ENCODE peak calls at places on chromosomes 13 and 19, in ten cellular contexts. H is A549, Y is tibial nerve, K is left lung, N is lower leg skin, L is neural progenitor cell, M is SK-N-SH, Z is fibroblast of lung, Q is prostate gland, I is choroid plexus epithelial cell. C is an unnamed sample.

GRCh38 chr13:104571161-104571889 is 1505.1 kb upstream of the SLC10A2 start:
- DNase-seq in H (peak), Y (peak), K (no peak), N (peak), L (peak), M (peak), Z (peak), Q (peak), I (peak), C (no peak)

GRCh38 chr13:36815069-36815468 is 4.0 kb upstream of the RFXAP start:
- DNase-seq in H (peak), Y (no peak), K (no peak), N (no peak), L (no peak), M (peak), Z (peak), Q (no peak), I (no peak), C (no peak)

GRCh38 chr13:66341038-66341437 is 889.1 kb downstream of the PCDH9 start:
- DNase-seq in H (no peak), Y (no peak), K (no peak), N (no peak), L (no peak), M (no peak), Z (no peak), Q (no peak), I (no peak), C (no peak)

GRCh38 chr13:27839809-27840467 is 47.7 kb downstream of the GSX1 start:
- DNase-seq in H (peak), Y (no peak), K (no peak), N (no peak), L (no peak), M (no peak), Z (no peak), Q (no peak), I (peak), C (no peak)

GRCh38 chr13:49098771-49099512 is 121.2 kb upstream of the MLNR start:
- DNase-seq in H (peak), Y (no peak), K (no peak), N (no peak), L (peak), M (peak), Z (peak), Q (no peak), I (peak), C (no peak)

GRCh38 chr13:24254151-24254810 is 55.1 kb upstream of the C1QTNF9 start:
- DNase-seq in H (no peak), Y (no peak), K (no peak), N (no peak), L (no peak), M (no peak), Z (peak), Q (no peak), I (peak), C (no peak)

GRCh38 chr13:33218020-33218419 is 67.5 kb downstream of the STARD13 start:
- DNase-seq in H (peak), Y (no peak), K (no peak), N (no peak), L (no peak), M (no peak), Z (no peak), Q (no peak), I (peak), C (no peak)

GRCh38 chr13:91195789-91196188 is 151.7 kb upstream of the MIR17HG start:
- DNase-seq in H (no peak), Y (no peak), K (no peak), N (no peak), L (no peak), M (no peak), Z (no peak), Q (no peak), I (no peak), C (no peak)

GRCh38 chr13:92900455-92900854 is 326.2 kb upstream of the GPC6 start:
- DNase-seq in H (no peak), Y (no peak), K (no peak), N (no peak), L (no peak), M (no peak), Z (no peak), Q (no peak), I (no peak), C (no peak)

GRCh38 chr13:30145709-30146367 is 161.5 kb downstream of the KATNAL1 start:
- DNase-seq in H (no peak), Y (no peak), K (no peak), N (no peak), L (no peak), M (no peak), Z (no peak), Q (no peak), I (no peak), C (no peak)

GRCh38 chr19:33595783-33596182 is 26.0 kb upstream of the CHST8 start:
- DNase-seq in H (no peak), Y (no peak), K (no peak), N (no peak), L (no peak), M (no peak), Z (no peak), Q (no peak), I (no peak), C (no peak)

GRCh38 chr13:44765076-44765475 is 188.9 kb upstream of the TSC22D1 start:
- DNase-seq in H (no peak), Y (no peak), K (no peak), N (no peak), L (peak), M (peak), Z (no peak), Q (no peak), I (no peak), C (no peak)

GRCh38 chr13:99208185-99208584 is 7.5 kb downstream of the UBAC2 start:
- DNase-seq in H (no peak), Y (no peak), K (no peak), N (no peak), L (no peak), M (no peak), Z (no peak), Q (no peak), I (no peak), C (no peak)

GRCh38 chr19:17282488-17283256 is 971 bp downstream of the ANKLE1 start:
- DNase-seq in H (peak), Y (peak), K (peak), N (peak), L (peak), M (peak), Z (peak), Q (peak), I (peak), C (peak)

GRCh38 chr13:96816261-96816660 is 178.0 kb downstream of the OXGR1 start:
- DNase-seq in H (no peak), Y (peak), K (no peak), N (peak), L (no peak), M (no peak), Z (peak), Q (no peak), I (peak), C (no peak)

GRCh38 chr19:55677572-55678028 is 2.6 kb downstream of the EPN1 start:
- DNase-seq in H (no peak), Y (no peak), K (peak), N (no peak), L (no peak), M (no peak), Z (no peak), Q (no peak), I (peak), C (no peak)

GRCh38 chr13:90461398-90461797 is 886.1 kb upstream of the MIR17HG start:
- DNase-seq in H (no peak), Y (no peak), K (no peak), N (no peak), L (no peak), M (no peak), Z (no peak), Q (no peak), I (no peak), C (no peak)

GRCh38 chr13:51339354-51339753 is at the start of gene SERPINE3:
- DNase-seq in H (no peak), Y (no peak), K (no peak), N (no peak), L (no peak), M (no peak), Z (no peak), Q (no peak), I (no peak), C (no peak)

GRCh38 chr19:55670280-55671053 is 4.6 kb upstream of the EPN1 start:
- DNase-seq in H (peak), Y (no peak), K (peak), N (no peak), L (peak), M (no peak), Z (no peak), Q (no peak), I (no peak), C (no peak)

GRCh38 chr19:23222998-23223652 is 27.1 kb downstream of the ZNF724 start:
- DNase-seq in H (peak), Y (no peak), K (no peak), N (no peak), L (no peak), M (no peak), Z (no peak), Q (no peak), I (no peak), C (no peak)

GRCh38 chr13:94700051-94700535 is 12.3 kb downstream of the SOX21 start:
- DNase-seq in H (no peak), Y (no peak), K (no peak), N (no peak), L (no peak), M (no peak), Z (no peak), Q (no peak), I (no peak), C (no peak)

GRCh38 chr13:26112843-26113242 is 61.0 kb upstream of the SHISA2 start:
- DNase-seq in H (peak), Y (no peak), K (no peak), N (no peak), L (peak), M (no peak), Z (peak), Q (no peak), I (peak), C (no peak)

GRCh38 chr19:51142119-51142518 is at the start of gene SIGLEC7:
- DNase-seq in H (no peak), Y (no peak), K (peak), N (peak), L (no peak), M (no peak), Z (no peak), Q (no peak), I (no peak), C (no peak)

GRCh38 chr13:88136098-88136790 is 465.1 kb downstream of the SLITRK5 start:
- DNase-seq in H (no peak), Y (no peak), K (peak), N (no peak), L (no peak), M (no peak), Z (no peak), Q (no peak), I (no peak), C (no peak)

GRCh38 chr19:32220951-32221350 is 124.5 kb upstream of the ZNF507 start:
- DNase-seq in H (no peak), Y (no peak), K (no peak), N (no peak), L (no peak), M (no peak), Z (no peak), Q (no peak), I (no peak), C (no peak)

GRCh38 chr19:56109216-56109615 is 11.9 kb downstream of the ZNF787 start:
- DNase-seq in H (no peak), Y (no peak), K (no peak), N (no peak), L (no peak), M (no peak), Z (no peak), Q (no peak), I (peak), C (no peak)

GRCh38 chr19:43533546-43534304 is 737 bp downstream of the ZNF575 start:
- DNase-seq in H (peak), Y (peak), K (peak), N (peak), L (peak), M (peak), Z (peak), Q (peak), I (peak), C (peak)

GRCh38 chr19:43532571-43532961 is 422 bp upstream of the ZNF575 start:
- DNase-seq in H (no peak), Y (peak), K (peak), N (peak), L (no peak), M (peak), Z (no peak), Q (peak), I (no peak), C (no peak)

GRCh38 chr19:43532962-43533545 is at the start of gene ZNF575:
- DNase-seq in H (peak), Y (peak), K (peak), N (peak), L (peak), M (peak), Z (peak), Q (peak), I (peak), C (peak)

GRCh38 chr19:43534305-43534612 is 1.3 kb downstream of the ZNF575 start:
- DNase-seq in H (no peak), Y (no peak), K (no peak), N (no peak), L (no peak), M (no peak), Z (no peak), Q (no peak), I (no peak), C (no peak)

GRCh38 chr19:43534811-43535761 is 2.1 kb downstream of the ZNF575 start:
- DNase-seq in H (peak), Y (peak), K (peak), N (no peak), L (peak), M (peak), Z (peak), Q (peak), I (peak), C (peak)
- TF ChIP-seq CTCF in H (peak), Y (peak), K (peak), N (no peak), L (peak), M (peak), Z (peak), Q (peak), I (peak), C (no peak)

DNA sequence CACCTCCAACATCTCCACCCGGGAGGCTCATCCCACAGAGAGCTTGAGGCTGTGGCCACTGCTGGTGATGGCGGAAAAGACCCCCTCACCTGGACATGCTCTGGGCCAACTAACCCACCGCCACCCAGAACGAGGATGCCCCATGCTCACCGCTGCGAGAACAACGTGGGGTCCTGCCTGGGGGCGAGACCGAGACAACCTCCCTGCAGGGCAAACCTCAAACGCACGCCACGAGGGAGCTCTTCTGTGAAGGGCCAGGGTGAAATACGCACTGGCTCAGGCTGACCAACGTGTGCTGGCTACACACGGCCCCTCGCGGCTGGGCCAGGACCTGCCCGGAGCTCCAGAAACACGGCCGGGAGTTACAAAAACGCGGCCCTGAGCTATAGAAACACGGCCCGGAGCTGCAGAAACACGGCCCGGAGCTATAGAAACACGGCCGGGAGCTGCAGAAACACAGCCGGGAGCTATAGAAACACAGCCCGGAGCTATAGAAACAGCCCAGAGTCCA is 19.0 kb upstream of the PLPP2 start:
- DNase-seq in H (no peak), Y (no peak), K (peak), N (no peak), L (no peak), M (peak), Z (no peak), Q (no peak), I (peak), C (no peak)
- H3K4me3 ChIP-seq in H (no peak), Y (no peak), K (peak), N (no peak), L (no peak), M (no peak), Z (no peak), Q (peak), I (peak), C (no peak)

GRCh38 chr13:108345016-108345415 is 75.5 kb downstream of the TNFSF13B start:
- DNase-seq in H (no peak), Y (no peak), K (peak), N (no peak), L (peak), M (no peak), Z (no peak), Q (no peak), I (no peak), C (no peak)
- TF ChIP-seq CTCF in H (no peak), Y (no peak), K (no peak), N (no peak), L (peak), M (no peak), Z (no peak), Q (no peak), I (peak), C (no peak)

DNA sequence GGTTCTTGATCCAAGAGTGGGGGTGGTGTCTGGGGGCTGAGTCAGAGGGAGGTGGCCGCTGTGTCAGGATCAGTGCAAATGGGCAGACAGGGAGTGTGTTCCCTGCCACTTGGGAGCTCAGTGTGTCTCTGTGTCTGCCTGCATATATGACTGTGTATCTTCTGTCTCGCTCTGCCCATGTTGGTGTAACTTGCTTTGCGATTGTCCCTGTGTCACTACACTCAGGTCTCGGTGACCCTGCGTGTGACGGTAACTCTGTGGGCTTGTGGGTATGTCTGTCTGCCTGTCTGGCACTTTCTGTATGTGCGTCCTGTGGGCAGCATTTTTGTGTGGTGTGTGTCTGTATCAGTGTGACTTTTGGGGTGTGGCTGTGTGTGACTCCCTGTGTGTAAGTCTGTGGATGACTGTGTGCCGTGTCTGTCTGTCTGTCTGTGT is 8.2 kb upstream of the ERFL start:
- DNase-seq in H (no peak), Y (no peak), K (no peak), N (no peak), L (no peak), M (no peak), Z (no peak), Q (no peak), I (no peak), C (peak)
- H3K4me3 ChIP-seq in H (no peak), Y (no peak), K (no peak), N (no peak), L (no peak), M (no peak), Z (no peak), Q (no peak), I (no peak), C (no peak)

DNA sequence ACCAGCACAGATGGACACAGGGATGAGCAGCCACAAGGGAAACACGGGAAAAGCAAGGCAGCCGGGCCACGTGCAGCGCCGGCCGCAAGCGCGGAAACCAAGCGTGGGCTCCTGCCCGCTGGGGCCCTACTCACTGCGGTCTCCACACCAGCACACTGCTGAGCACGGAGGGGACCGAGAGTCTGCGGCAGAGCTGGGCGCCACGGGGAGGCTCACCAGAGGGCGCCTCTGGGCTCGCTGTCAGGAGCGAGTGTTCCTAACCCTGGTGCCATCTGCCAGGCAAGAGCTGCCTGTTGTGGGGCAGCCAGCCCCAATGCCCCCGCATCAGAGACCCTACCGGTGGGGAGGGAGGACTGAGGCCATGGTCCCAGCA is 26.5 kb downstream of the MPND start:
- DNase-seq in H (no peak), Y (no peak), K (peak), N (no peak), L (peak), M (no peak), Z (no peak), Q (no peak), I (peak), C (peak)
- TF ChIP-seq CTCF in H (peak), Y (peak), K (peak), N (no peak), L (peak), M (no peak), Z (peak), Q (peak), I (peak), C (peak)

C was measured in CD8-positive, alpha-beta T cell.